ENCODE peak calls at places on chromosomes 13 and 19, in ten cellular contexts. W is Peyer's patch; P is heart right ventricle; L is right atrium auricular region; Q is CD8-positive, alpha-beta T cell; G is pancreas; X is HL-60; Z is uterus; E is heart left ventricle; I is GM20000. O is an unnamed sample.

GRCh38 chr13:23007430-23007829 is 173.3 kb upstream of the SGCG start:
- DNase-seq in L (no peak), P (no peak), X (no peak), E (peak), G (no peak), Q (no peak), I (no peak), Z (peak), W (no peak), O (no peak)

GRCh38 chr19:30547192-30547591 is 175.0 kb downstream of the ZNF536 start:
- DNase-seq in E (no peak), Q (no peak), P (no peak), G (no peak), X (no peak), L (no peak), Z (no peak), I (no peak), W (no peak), O (no peak)

GRCh38 chr13:50340566-50341287 is 325.5 kb downstream of the KCNRG start:
- DNase-seq in I (no peak), G (no peak), Q (no peak), L (no peak), Z (peak), X (no peak), E (peak), P (peak), W (no peak), O (peak)

GRCh38 chr13:112056284-112056727 is 10.6 kb upstream of the SOX1 start:
- DNase-seq in Q (no peak), E (no peak), L (no peak), W (no peak), X (no peak), G (no peak), Z (no peak), P (no peak), I (peak), O (peak)

GRCh38 chr13:51291341-51291740 is 48.1 kb upstream of the SERPINE3 start:
- DNase-seq in Z (no peak), I (no peak), Q (no peak), P (no peak), W (no peak), E (no peak), L (no peak), X (no peak), G (no peak), O (no peak)

GRCh38 chr13:98657506-98658085 is 80.7 kb upstream of the STK24 start:
- DNase-seq in G (no peak), Z (no peak), Q (no peak), E (no peak), L (no peak), W (no peak), X (no peak), I (no peak), P (no peak), O (no peak)

GRCh38 chr13:71632721-71633120 is 234.3 kb downstream of the DACH1 start:
- DNase-seq in W (no peak), I (no peak), P (no peak), X (no peak), Q (no peak), E (no peak), L (no peak), G (no peak), Z (no peak), O (no peak)

GRCh38 chr19:7427944-7428343 is 60.9 kb downstream of the PEX11G start:
- DNase-seq in Z (no peak), E (no peak), W (no peak), G (no peak), X (no peak), P (no peak), Q (no peak), L (no peak), I (no peak), O (no peak)

GRCh38 chr13:39810091-39810877 is 154.8 kb downstream of the COG6 start:
- DNase-seq in P (no peak), L (no peak), G (no peak), X (no peak), E (no peak), Q (no peak), W (no peak), I (no peak), Z (no peak), O (no peak)

GRCh38 chr19:5113101-5113557 is 144.2 kb downstream of the KDM4B start:
- DNase-seq in W (no peak), E (no peak), Q (no peak), G (no peak), L (no peak), I (no peak), P (no peak), X (no peak), Z (no peak), O (peak)

GRCh38 chr19:3760871-3761361 is 576 bp downstream of the APBA3 start:
- DNase-seq in P (no peak), G (no peak), Z (no peak), E (no peak), I (no peak), X (no peak), L (no peak), Q (no peak), W (no peak), O (no peak)

GRCh38 chr19:5313307-5313706 is 27.3 kb downstream of the PTPRS start:
- DNase-seq in Z (no peak), Q (no peak), X (no peak), E (no peak), L (no peak), P (no peak), G (peak), W (peak), I (no peak), O (no peak)

GRCh38 chr19:406121-406711 is 2.7 kb downstream of the C2CD4C start:
- DNase-seq in L (no peak), I (peak), X (no peak), W (no peak), Z (no peak), Q (no peak), G (peak), E (no peak), P (no peak), O (peak)

GRCh38 chr19:47275866-47276461 is 1.3 kb downstream of the INAFM1 start:
- DNase-seq in W (no peak), G (peak), X (no peak), I (no peak), E (peak), Z (peak), L (peak), P (peak), Q (no peak), O (peak)

GRCh38 chr19:37519890-37520289 is 13.2 kb downstream of the ZNF793 start:
- DNase-seq in Z (no peak), W (no peak), X (no peak), I (no peak), P (no peak), G (no peak), Q (no peak), E (no peak), L (no peak), O (no peak)

GRCh38 chr19:51123381-51124186 is 1.1 kb upstream of the SIGLEC9 start:
- DNase-seq in L (peak), X (peak), E (no peak), P (no peak), Z (no peak), G (no peak), W (peak), I (no peak), Q (peak), O (no peak)

GRCh38 chr19:52217576-52217975 is 27.7 kb downstream of the PPP2R1A start:
- DNase-seq in L (peak), Z (no peak), P (no peak), X (no peak), I (no peak), Q (no peak), G (no peak), W (no peak), E (no peak), O (no peak)

GRCh38 chr13:59494560-59494970 is 669.2 kb downstream of the DIAPH3 start:
- DNase-seq in G (no peak), W (no peak), E (peak), X (no peak), L (no peak), Z (no peak), Q (no peak), I (no peak), P (no peak), O (no peak)

GRCh38 chr13:42760949-42761348 is 20.4 kb upstream of the FAM216B start:
- DNase-seq in W (no peak), X (no peak), G (no peak), P (no peak), E (no peak), I (no peak), Z (peak), L (no peak), Q (no peak), O (no peak)

GRCh38 chr13:98775844-98776598 is 23.5 kb upstream of the SLC15A1 start:
- DNase-seq in X (no peak), W (peak), E (no peak), L (no peak), I (no peak), P (no peak), Q (no peak), Z (no peak), G (no peak), O (no peak)

GRCh38 chr19:31214086-31214485 is 135.2 kb downstream of the TSHZ3 start:
- DNase-seq in E (peak), W (peak), X (peak), P (peak), Z (peak), I (no peak), Q (peak), G (no peak), L (peak), O (no peak)

GRCh38 chr19:39160889-39161672 is 35.5 kb downstream of the PAK4 start:
- DNase-seq in L (no peak), X (no peak), I (no peak), W (no peak), P (no peak), Q (no peak), G (peak), E (no peak), Z (no peak), O (no peak)

DNA sequence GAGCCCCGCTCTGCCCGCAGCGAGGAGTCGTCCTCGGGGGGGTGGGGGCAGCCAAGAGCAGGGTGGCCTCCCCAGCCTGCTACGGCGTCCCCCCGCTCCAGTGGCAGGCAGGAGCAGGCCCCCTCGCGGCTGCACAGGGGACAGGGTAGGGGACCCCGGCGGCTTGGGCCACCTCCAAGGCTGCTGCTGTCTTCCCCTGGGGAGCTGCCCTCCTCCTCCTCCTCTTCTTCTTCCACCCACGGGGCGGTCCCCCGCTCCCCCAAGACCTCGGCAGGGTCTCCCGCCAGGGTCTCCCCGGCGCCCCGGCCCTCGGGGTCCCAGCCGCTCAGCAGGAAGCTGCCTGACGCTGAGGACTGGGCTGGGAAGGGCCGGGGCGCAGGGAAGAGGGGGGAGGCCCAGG is 12.7 kb downstream of the LMTK3 start:
- DNase-seq in P (no peak), L (no peak), Q (no peak), X (no peak), G (no peak), Z (no peak), E (no peak), W (no peak), I (no peak), O (no peak)
- TF ChIP-seq CTCF in P (no peak), L (no peak), Q (no peak), X (no peak), G (no peak), Z (no peak), E (no peak), W (no peak), I (no peak), O (no peak)

GRCh38 chr13:94416454-94417080 is 62.9 kb downstream of the DCT start:
- DNase-seq in Q (no peak), X (no peak), E (no peak), L (no peak), W (no peak), G (no peak), P (no peak), Z (no peak), I (no peak), O (peak)
- TF ChIP-seq CTCF in Q (no peak), X (no peak), E (no peak), L (no peak), W (peak), G (peak), P (peak), Z (no peak), I (no peak), O (peak)

GRCh38 chr19:11460207-11460606 is 20.6 kb downstream of the ELAVL3 start:
- DNase-seq in X (no peak), I (peak), P (no peak), W (no peak), E (no peak), G (no peak), L (no peak), Q (no peak), Z (no peak), O (no peak)
- TF ChIP-seq CTCF in X (no peak), I (no peak), P (peak), W (no peak), E (no peak), G (no peak), L (no peak), Q (no peak), Z (no peak), O (peak)

GRCh38 chr13:85864963-85865530 is 65.8 kb upstream of the SLITRK6 start:
- DNase-seq in X (no peak), G (no peak), P (no peak), Q (no peak), E (no peak), I (no peak), Z (no peak), W (no peak), L (no peak), O (no peak)
- TF ChIP-seq CTCF in X (peak), G (no peak), P (no peak), Q (no peak), E (no peak), I (no peak), Z (no peak), W (peak), L (no peak), O (peak)

DNA sequence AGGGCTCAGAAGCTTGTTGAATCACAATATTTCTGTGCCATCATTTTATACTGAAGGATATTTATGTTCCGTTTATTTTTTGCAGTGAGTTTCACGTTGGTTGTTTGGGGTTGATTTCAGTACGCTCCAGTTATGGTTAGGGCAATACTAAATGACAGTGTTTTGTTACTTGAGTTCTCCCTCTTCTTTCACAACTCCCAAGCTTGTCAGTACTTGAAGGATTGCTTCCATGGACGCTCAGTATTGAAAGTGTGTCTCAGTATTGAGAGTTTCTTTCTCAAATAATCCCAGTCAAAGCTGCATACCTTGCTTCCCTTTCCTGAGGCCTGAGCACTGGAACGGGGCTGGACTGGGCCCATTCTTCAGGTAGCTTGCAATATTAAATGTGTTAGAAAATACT is 38.9 kb downstream of the LACC1 start:
- DNase-seq in W (no peak), I (no peak), Q (no peak), P (no peak), E (no peak), Z (no peak), L (no peak), X (no peak), G (no peak), O (no peak)
- TF ChIP-seq CTCF in W (no peak), I (no peak), Q (no peak), P (no peak), E (no peak), Z (no peak), L (no peak), X (no peak), G (no peak), O (no peak)

DNA sequence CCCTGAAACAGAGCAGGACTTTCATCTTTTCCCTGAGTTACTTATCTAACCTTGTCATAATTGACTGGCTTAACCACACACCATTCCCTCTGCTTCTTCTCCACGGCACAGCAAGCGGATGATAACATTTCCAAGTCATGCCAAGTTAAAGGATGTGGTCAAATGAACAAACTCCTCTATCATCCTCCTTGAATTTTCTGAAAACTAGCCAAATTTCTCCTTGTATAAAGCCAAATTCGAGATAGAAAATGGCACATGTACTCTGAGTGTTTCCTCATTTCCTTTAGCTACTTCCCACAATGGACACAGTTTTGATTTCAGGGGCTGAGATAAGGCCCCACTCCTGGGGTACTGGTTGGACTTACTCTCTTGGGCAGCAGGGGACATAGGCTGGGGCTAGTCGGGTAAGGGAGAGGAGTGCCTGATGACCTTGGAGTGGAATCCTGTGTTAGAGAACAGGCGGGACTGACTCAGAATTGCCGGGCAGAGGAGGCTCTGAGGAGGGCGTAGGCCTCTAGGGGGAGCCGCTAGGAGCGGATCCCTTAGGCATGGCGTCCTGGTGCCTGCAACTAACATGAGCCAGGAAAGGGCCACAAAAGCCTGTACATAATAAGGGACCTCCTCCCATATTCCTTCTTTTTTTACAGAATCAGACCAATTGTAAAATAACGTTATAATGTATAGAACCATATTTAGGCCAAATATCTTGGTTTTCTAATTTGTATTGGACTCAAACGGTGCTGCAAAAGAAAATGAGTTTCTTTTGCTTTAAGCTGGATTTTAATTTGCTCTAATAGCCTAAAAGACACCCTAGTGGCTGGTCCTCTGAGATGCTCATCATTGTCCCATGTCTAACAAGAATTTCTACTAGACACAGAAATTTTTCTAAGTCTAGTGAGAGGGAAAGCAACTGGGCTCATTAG is 20.4 kb upstream of the TMTC4 start:
- DNase-seq in I (no peak), G (peak), Z (no peak), P (no peak), E (no peak), X (no peak), Q (no peak), L (no peak), W (peak), O (peak)
- TF ChIP-seq CTCF in I (no peak), G (peak), Z (no peak), P (peak), E (peak), X (no peak), Q (no peak), L (peak), W (peak), O (peak)

DNA sequence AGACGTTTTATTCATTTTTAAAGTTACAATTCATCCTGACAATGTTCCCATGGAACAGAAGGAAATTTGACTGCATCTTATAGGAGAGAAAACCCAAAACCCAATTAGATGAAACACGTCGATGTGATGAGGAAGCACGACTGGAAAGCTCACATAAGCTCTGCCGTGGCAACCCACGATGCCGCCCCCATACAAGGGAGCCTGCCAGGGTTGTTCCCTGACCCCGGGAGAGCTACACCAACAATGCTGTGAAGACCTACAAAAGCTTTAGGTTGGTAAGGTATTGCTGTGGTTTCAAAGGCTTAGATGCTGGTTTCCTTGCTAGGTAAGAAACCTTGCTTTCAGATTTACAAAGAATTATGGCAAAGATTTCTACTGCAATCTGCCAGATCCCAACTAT is 393.1 kb downstream of the KLF12 start:
- DNase-seq in X (no peak), G (no peak), P (no peak), I (no peak), W (no peak), L (no peak), Q (no peak), E (no peak), Z (no peak), O (no peak)
- TF ChIP-seq CTCF in X (no peak), G (no peak), P (no peak), I (no peak), W (no peak), L (no peak), Q (no peak), E (no peak), Z (no peak), O (no peak)

GRCh38 chr19:14136509-14137281 is at the start of gene ASF1B:
- DNase-seq in I (peak), L (peak), E (peak), W (peak), P (peak), G (peak), X (peak), Q (peak), Z (peak), O (peak)
- TF ChIP-seq CTCF in I (peak), L (peak), E (peak), W (peak), P (peak), G (peak), X (peak), Q (peak), Z (peak), O (peak)

DNA sequence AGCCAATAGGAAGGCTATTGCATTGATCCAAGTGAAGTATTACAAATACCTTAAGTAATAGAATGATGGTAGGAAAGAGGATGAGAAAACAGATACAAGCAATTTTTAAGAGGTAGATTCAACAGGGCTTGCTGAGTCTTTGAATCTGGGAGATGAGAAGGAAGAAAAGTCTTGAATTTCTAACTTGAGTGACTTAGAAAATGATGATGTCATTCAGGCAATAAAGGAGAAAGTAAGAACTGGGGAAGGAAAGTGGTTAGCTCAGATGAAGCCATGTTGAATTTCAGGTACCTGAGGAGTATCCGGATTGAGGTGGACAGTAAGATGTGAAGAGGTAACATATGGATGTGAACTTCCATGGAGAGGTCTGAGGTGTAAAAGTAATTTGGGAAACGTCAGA is 15.5 kb upstream of the FRY start:
- DNase-seq in X (no peak), L (no peak), E (no peak), G (no peak), I (no peak), P (no peak), W (no peak), Q (no peak), Z (no peak), O (no peak)
- TF ChIP-seq CTCF in X (no peak), L (no peak), E (no peak), G (no peak), I (no peak), P (no peak), W (no peak), Q (no peak), Z (no peak), O (no peak)

GRCh38 chr19:55687281-55688172 is 12.5 kb downstream of the EPN1 start:
- DNase-seq in Z (no peak), W (peak), Q (no peak), I (no peak), E (peak), G (peak), X (no peak), L (no peak), P (no peak), O (no peak)
- TF ChIP-seq CTCF in Z (no peak), W (no peak), Q (no peak), I (no peak), E (no peak), G (no peak), X (no peak), L (no peak), P (no peak), O (no peak)